ENCODE peak calls at places on chromosomes 2 and 18, in eight cellular contexts. L is NCI-H2081; R is memory B cell; Y is HTR-8/SVneo; B is putamen; M is H9; G is activated CD4-positive, alpha-beta T cell treated with anti-CD3 and anti-CD28 coated beads for 4 hours; Q is kidney tubule cell. U is an unnamed sample.

GRCh38 chr2:13858626-13859025 is 773.9 kb upstream of the LRATD1 start:
- DNase-seq in M (no peak), G (no peak), L (no peak), Q (no peak), B (no peak), Y (no peak), R (no peak), U (no peak)

GRCh38 chr2:219689676-219690628 is 62.5 kb downstream of the SLC4A3 start:
- DNase-seq in B (peak; percentile 16), G (peak; percentile 19), M (peak; percentile 65), R (peak; percentile 21), L (peak; percentile 43), Q (peak; percentile 74), Y (peak; percentile 60), U (peak; percentile 21)

GRCh38 chr2:236968101-236968886 is 117.4 kb upstream of the COPS8 start:
- DNase-seq in R (no peak), M (no peak), G (no peak), L (no peak), B (no peak), Y (no peak), Q (peak; percentile 31), U (no peak)

GRCh38 chr2:168157926-168158325 is 89.5 kb downstream of the STK39 start:
- DNase-seq in R (no peak), L (no peak), M (no peak), B (no peak), G (no peak), Q (peak; percentile 7), Y (peak; percentile 2), U (no peak)

GRCh38 chr2:82879803-82880202 is 1579.3 kb downstream of the SUCLG1 start:
- DNase-seq in L (no peak), Y (no peak), M (no peak), B (no peak), R (no peak), G (no peak), Q (no peak), U (no peak)

GRCh38 chr18:71849407-71849806 is 694.7 kb downstream of the CBLN2 start:
- DNase-seq in B (no peak), R (no peak), G (no peak), M (peak; percentile 31), Q (no peak), Y (no peak), L (no peak), U (no peak)

GRCh38 chr2:112031916-112032582 is 23.0 kb upstream of the TMEM87B start:
- DNase-seq in B (no peak), L (no peak), G (no peak), Q (no peak), Y (no peak), M (no peak), R (no peak), U (no peak)

GRCh38 chr2:150911766-150912280 is 349.8 kb downstream of the RBM43 start:
- DNase-seq in M (peak; percentile 30), L (no peak), B (no peak), Y (peak; percentile 13), Q (peak; percentile 63), R (no peak), G (no peak), U (no peak)

GRCh38 chr18:46917108-46917807 is at the start of the genes KATNAL2 and PIAS2:
- DNase-seq in G (peak; percentile 67), B (peak; percentile 86), R (peak; percentile 80), Y (peak; percentile 57), Q (peak; percentile 80), L (peak; percentile 86), M (peak; percentile 81), U (peak; percentile 79)

GRCh38 chr18:80232030-80232429 is 15.3 kb downstream of the PARD6G start:
- DNase-seq in Y (no peak), G (no peak), Q (no peak), B (no peak), M (no peak), R (no peak), L (no peak), U (no peak)

GRCh38 chr2:208369091-208369490 is 37.5 kb upstream of the PTH2R start:
- DNase-seq in L (no peak), M (no peak), R (no peak), Q (peak; percentile 70), G (no peak), B (no peak), Y (peak; percentile 11), U (no peak)

GRCh38 chr2:172927381-172928357 is 148.0 kb upstream of the MAP3K20 start:
- DNase-seq in L (no peak), Y (no peak), M (no peak), B (no peak), R (no peak), Q (no peak), G (no peak), U (no peak)

GRCh38 chr2:217846321-217846743 is 156.5 kb downstream of the TNS1 start:
- DNase-seq in M (no peak), L (no peak), B (no peak), Q (no peak), G (no peak), R (no peak), Y (no peak), U (no peak)

GRCh38 chr18:9952633-9953416 is 39.0 kb downstream of the VAPA start:
- DNase-seq in L (no peak), Y (no peak), Q (peak; percentile 87), M (no peak), B (no peak), G (no peak), R (no peak), U (no peak)

GRCh38 chr18:77110400-77110799 is 22.2 kb downstream of the MBP start:
- DNase-seq in B (no peak), M (no peak), R (no peak), G (no peak), Q (no peak), L (no peak), Y (no peak), U (no peak)

GRCh38 chr2:240245706-240246105 is 105.2 kb upstream of the OTOS start:
- DNase-seq in Y (no peak), B (no peak), R (peak; percentile 2), Q (no peak), G (no peak), M (peak; percentile 31), L (no peak), U (no peak)

U was measured in activated CD8-positive, alpha-beta memory T cell treated with anti-CD3 and anti-CD28 coated beads, Interleukin-2, amount 50 U/mL, for 4 hours.